ENCODE peak calls at places on chromosomes 11 and 22, in ten cellular contexts. W, T, P, L, M, O, Y, F, B and X are unnamed samples.

GRCh38 chr22:45673482-45674175 is 2.0 kb downstream of the ATXN10 start:
- DNase-seq in W (no peak), T (no peak), P (no peak), L (no peak), M (no peak), O (no peak), Y (no peak), F (no peak), B (no peak), X (no peak)

GRCh38 chr11:130118636-130119387 is 40.8 kb upstream of the ST14 start:
- DNase-seq in W (peak), T (peak), P (no peak), L (peak), M (no peak), O (peak), Y (no peak), F (no peak), B (no peak), X (peak)

GRCh38 chr22:42500836-42501179 is 18.8 kb downstream of the RRP7A start:
- DNase-seq in W (no peak), T (no peak), P (no peak), L (no peak), M (peak), O (no peak), Y (no peak), F (no peak), B (no peak), X (no peak)

GRCh38 chr11:27200779-27201453 is 160.3 kb downstream of the BBOX1 start:
- DNase-seq in W (no peak), T (no peak), P (no peak), L (no peak), M (no peak), O (no peak), Y (no peak), F (no peak), B (no peak), X (no peak)

GRCh38 chr11:74680703-74681531 is 50.3 kb downstream of the CHRDL2 start:
- DNase-seq in W (no peak), T (no peak), P (no peak), L (no peak), M (peak), O (no peak), Y (no peak), F (no peak), B (no peak), X (no peak)

GRCh38 chr11:133785795-133786194 is 59.5 kb downstream of the SPATA19 start:
- DNase-seq in W (no peak), T (no peak), P (no peak), L (no peak), M (no peak), O (no peak), Y (no peak), F (no peak), B (no peak), X (no peak)

GRCh38 chr22:39471421-39472141 is 14.8 kb downstream of the MGAT3 start:
- DNase-seq in W (no peak), T (no peak), P (no peak), L (no peak), M (no peak), O (no peak), Y (peak), F (no peak), B (no peak), X (no peak)

GRCh38 chr11:76578655-76579046 is 91.9 kb downstream of the LRRC32 start:
- DNase-seq in W (no peak), T (no peak), P (no peak), L (no peak), M (no peak), O (no peak), Y (peak), F (no peak), B (no peak), X (no peak)

GRCh38 chr11:126311464-126312291 is 7.8 kb downstream of the DCPS start:
- DNase-seq in W (no peak), T (no peak), P (no peak), L (no peak), M (no peak), O (no peak), Y (no peak), F (no peak), B (no peak), X (no peak)

GRCh38 chr11:74182635-74183034 is 11.5 kb downstream of the PPME1 start:
- DNase-seq in W (no peak), T (no peak), P (no peak), L (no peak), M (no peak), O (no peak), Y (no peak), F (no peak), B (no peak), X (no peak)

GRCh38 chr22:23110190-23110921 is 31.4 kb downstream of the RSPH14 start:
- DNase-seq in W (no peak), T (no peak), P (no peak), L (no peak), M (no peak), O (no peak), Y (no peak), F (no peak), B (no peak), X (no peak)

GRCh38 chr11:22703561-22703960 is 37.1 kb downstream of the GAS2 start:
- DNase-seq in W (no peak), T (no peak), P (no peak), L (no peak), M (no peak), O (no peak), Y (no peak), F (no peak), B (peak), X (no peak)

GRCh38 chr11:108302121-108302785 is 79.4 kb downstream of the ATM start:
- DNase-seq in W (no peak), T (no peak), P (no peak), L (no peak), M (no peak), O (no peak), Y (no peak), F (no peak), B (no peak), X (no peak)

GRCh38 chr11:75267171-75267970 is 26.8 kb downstream of the TPBGL start:
- DNase-seq in W (no peak), T (no peak), P (no peak), L (no peak), M (peak), O (no peak), Y (no peak), F (no peak), B (no peak), X (no peak)

GRCh38 chr11:117315285-117316196 is 515 bp downstream of the BACE1 start:
- DNase-seq in W (peak), T (peak), P (no peak), L (peak), M (peak), O (peak), Y (no peak), F (peak), B (no peak), X (no peak)

GRCh38 chr11:118872403-118872821 is 11.3 kb upstream of the CXCR5 start:
- DNase-seq in W (peak), T (peak), P (no peak), L (peak), M (no peak), O (peak), Y (no peak), F (peak), B (no peak), X (no peak)

GRCh38 chr22:46951973-46952372 is 189.5 kb downstream of the TBC1D22A start:
- DNase-seq in W (no peak), T (no peak), P (no peak), L (no peak), M (no peak), O (no peak), Y (no peak), F (no peak), B (no peak), X (no peak)

GRCh38 chr22:35649636-35650250 is 1.5 kb downstream of the APOL6 start:
- DNase-seq in W (no peak), T (no peak), P (no peak), L (no peak), M (no peak), O (no peak), Y (no peak), F (no peak), B (no peak), X (no peak)

GRCh38 chr11:63917685-63918523 is 940 bp upstream of the RCOR2 start:
- DNase-seq in W (no peak), T (no peak), P (no peak), L (peak), M (no peak), O (peak), Y (peak), F (no peak), B (peak), X (no peak)